ENCODE peak calls at places on chromosomes 3 and 15, in four cellular contexts. One of them, this sample, is unnamed.

GRCh38 chr15:70430029-70430428 is 332.3 kb upstream of the TLE3 start:
- DNase-seq in lower leg skin: no peak
- DNase-seq in GM10248: no peak
- DNase-seq in GM20000: no peak
- DNase-seq in this sample: no peak

GRCh38 chr3:119350114-119350513 is 55.9 kb downstream of the ARHGAP31 start:
- DNase-seq in lower leg skin: no peak
- DNase-seq in GM10248: no peak
- DNase-seq in GM20000: no peak
- DNase-seq in this sample: no peak

GRCh38 chr3:69164296-69164695 is 41.9 kb upstream of the LMOD3 start:
- DNase-seq in lower leg skin: no peak
- DNase-seq in GM10248: no peak
- DNase-seq in GM20000: no peak
- DNase-seq in this sample: no peak

GRCh38 chr15:64361259-64361658 is 5.3 kb upstream of the CSNK1G1 start:
- DNase-seq in lower leg skin: no peak
- DNase-seq in GM10248: no peak
- DNase-seq in GM20000: no peak
- DNase-seq in this sample: no peak

GRCh38 chr15:79078763-79079395 is 11.7 kb downstream of the RASGRF1 start:
- DNase-seq in lower leg skin: no peak
- DNase-seq in GM10248: no peak
- DNase-seq in GM20000: no peak
- DNase-seq in this sample: peak

GRCh38 chr15:95522533-95522932 is 808.0 kb upstream of the NR2F2 start:
- DNase-seq in lower leg skin: no peak
- DNase-seq in GM10248: no peak
- DNase-seq in GM20000: no peak
- DNase-seq in this sample: no peak

GRCh38 chr3:29409409-29409808 is 128.5 kb downstream of the RBMS3 start:
- DNase-seq in lower leg skin: no peak
- DNase-seq in GM10248: no peak
- DNase-seq in GM20000: no peak
- DNase-seq in this sample: no peak

GRCh38 chr3:14261229-14261628 is 82.6 kb downstream of the LSM3 start:
- DNase-seq in lower leg skin: peak
- DNase-seq in GM10248: peak
- DNase-seq in GM20000: peak
- DNase-seq in this sample: peak

GRCh38 chr3:123834631-123835030 is 49.5 kb downstream of the MYLK start:
- DNase-seq in lower leg skin: no peak
- DNase-seq in GM10248: no peak
- DNase-seq in GM20000: no peak
- DNase-seq in this sample: no peak

GRCh38 chr3:73868688-73869315 is 244.1 kb upstream of the PDZRN3 start:
- DNase-seq in lower leg skin: no peak
- DNase-seq in GM10248: no peak
- DNase-seq in GM20000: no peak
- DNase-seq in this sample: no peak

GRCh38 chr3:14452676-14453367 is 50.4 kb downstream of the SLC6A6 start:
- DNase-seq in lower leg skin: peak
- DNase-seq in GM10248: no peak
- DNase-seq in GM20000: no peak
- DNase-seq in this sample: no peak

GRCh38 chr15:95018888-95019545 is 787.7 kb downstream of the MCTP2 start:
- DNase-seq in lower leg skin: no peak
- DNase-seq in GM10248: no peak
- DNase-seq in GM20000: no peak
- DNase-seq in this sample: peak

GRCh38 chr3:12462159-12462962 is 21.9 kb upstream of the TSEN2 start:
- DNase-seq in lower leg skin: no peak
- DNase-seq in GM10248: no peak
- DNase-seq in GM20000: no peak
- DNase-seq in this sample: no peak

GRCh38 chr3:149077638-149078037 is 8.7 kb downstream of the HLTF start:
- DNase-seq in lower leg skin: no peak
- DNase-seq in GM10248: no peak
- DNase-seq in GM20000: no peak
- DNase-seq in this sample: no peak

GRCh38 chr3:113210608-113211369 is 568 bp upstream of the BOC start:
- DNase-seq in lower leg skin: no peak
- DNase-seq in GM10248: no peak
- DNase-seq in GM20000: no peak
- DNase-seq in this sample: no peak

GRCh38 chr3:36372534-36372935 is 7.8 kb upstream of the STAC start:
- DNase-seq in lower leg skin: no peak
- DNase-seq in GM10248: no peak
- DNase-seq in GM20000: no peak
- DNase-seq in this sample: no peak

GRCh38 chr15:36808401-36809160 is 229.2 kb downstream of the CDIN1 start:
- DNase-seq in lower leg skin: no peak
- DNase-seq in GM10248: no peak
- DNase-seq in GM20000: no peak
- DNase-seq in this sample: no peak

GRCh38 chr3:183537295-183537730 is 18.2 kb downstream of the KLHL6 start:
- DNase-seq in lower leg skin: peak
- DNase-seq in GM10248: no peak
- DNase-seq in GM20000: no peak
- DNase-seq in this sample: no peak

DNA sequence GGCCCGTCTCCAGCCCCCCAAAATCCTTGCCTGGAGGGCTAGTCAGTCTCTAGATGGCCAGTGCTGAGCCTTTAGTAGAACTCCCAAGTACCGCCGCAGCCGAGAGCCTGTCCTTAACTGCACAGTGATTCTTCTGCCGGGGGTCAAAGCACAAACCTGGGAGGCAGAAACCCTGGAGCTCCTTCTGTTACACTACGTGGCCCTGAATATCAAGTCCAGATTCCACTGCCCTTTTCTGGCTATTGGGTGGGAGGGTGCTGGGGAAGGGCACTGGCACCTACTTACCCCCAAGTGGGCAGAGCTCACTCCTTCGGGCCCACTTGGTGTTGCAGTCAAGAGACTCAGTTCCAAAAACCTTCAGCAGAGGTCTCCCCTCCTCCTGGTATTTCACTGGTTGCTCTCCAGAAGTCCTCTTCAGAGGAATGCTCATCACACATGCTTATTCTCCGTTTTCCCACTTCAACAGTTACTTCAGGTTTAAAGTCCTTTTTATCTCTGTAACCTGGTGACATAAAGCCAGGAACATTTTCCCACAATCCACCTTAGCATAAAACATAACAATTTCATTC is 10.8 kb downstream of the PDHB start:
- DNase-seq in lower leg skin: no peak
- DNase-seq in GM10248: no peak
- DNase-seq in GM20000: no peak
- DNase-seq in this sample: no peak
- TF ChIP-seq CTCF in lower leg skin: no peak
- TF ChIP-seq CTCF in GM10248: no peak
- TF ChIP-seq CTCF in GM20000: no peak
- TF ChIP-seq CTCF in this sample: no peak

GRCh38 chr3:65342084-65342683 is 654.4 kb upstream of the ADAMTS9 start:
- DNase-seq in lower leg skin: no peak
- DNase-seq in GM10248: peak
- DNase-seq in GM20000: peak
- DNase-seq in this sample: no peak
- TF ChIP-seq CTCF in lower leg skin: no peak
- TF ChIP-seq CTCF in GM10248: peak
- TF ChIP-seq CTCF in GM20000: peak
- TF ChIP-seq CTCF in this sample: peak

GRCh38 chr3:193590088-193590856 is 2.7 kb upstream of the OPA1 start:
- DNase-seq in lower leg skin: no peak
- DNase-seq in GM10248: no peak
- DNase-seq in GM20000: no peak
- DNase-seq in this sample: no peak

GRCh38 chr3:193594946-193595689 is 2.1 kb downstream of the OPA1 start:
- DNase-seq in lower leg skin: no peak
- DNase-seq in GM10248: no peak
- DNase-seq in GM20000: no peak
- DNase-seq in this sample: no peak

GRCh38 chr3:193593666-193594025 is 638 bp downstream of the OPA1 start:
- DNase-seq in lower leg skin: no peak
- DNase-seq in GM10248: peak
- DNase-seq in GM20000: peak
- DNase-seq in this sample: peak

GRCh38 chr3:193595939-193596487 is 3.0 kb downstream of the OPA1 start:
- DNase-seq in lower leg skin: no peak
- DNase-seq in GM10248: no peak
- DNase-seq in GM20000: no peak
- DNase-seq in this sample: no peak

DNA sequence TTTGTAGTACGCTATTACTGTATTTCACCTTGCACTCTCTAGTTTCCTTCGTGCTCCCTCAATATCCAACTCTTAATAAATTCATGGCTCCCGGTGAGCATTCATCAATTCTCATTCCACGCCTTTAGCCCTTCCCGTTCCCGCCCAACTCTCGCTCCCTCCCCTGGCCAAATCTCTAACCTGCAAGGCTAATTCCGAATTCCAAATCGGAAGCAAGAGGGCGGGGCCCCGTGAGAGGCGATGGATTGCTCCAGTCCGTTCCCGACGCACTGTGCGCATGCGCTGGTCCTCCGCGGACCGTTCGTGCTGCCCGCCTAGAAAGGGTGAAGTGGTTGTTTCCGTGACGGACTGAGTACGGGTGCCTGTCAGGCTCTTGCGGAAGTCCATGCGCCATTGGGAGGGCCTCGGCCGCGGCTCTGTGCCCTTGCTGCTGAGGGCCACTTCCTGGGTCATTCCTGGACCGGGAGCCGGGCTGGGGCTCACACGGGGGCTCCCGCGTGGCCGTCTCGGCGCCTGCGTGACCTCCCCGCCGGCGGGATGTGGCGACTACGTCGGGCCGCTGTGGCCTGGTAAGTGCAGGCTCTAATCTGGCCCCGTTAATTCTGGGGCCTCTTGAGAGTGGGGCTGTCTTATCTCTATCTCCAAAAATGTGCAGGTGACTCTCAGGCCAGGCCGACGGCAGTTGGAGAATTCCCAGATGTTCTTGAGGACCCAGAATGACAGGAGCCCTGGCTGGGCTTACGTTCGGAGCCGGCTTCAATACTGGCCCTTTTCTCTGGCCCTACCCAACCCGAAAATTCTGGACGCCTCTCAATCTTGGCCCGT is at the start of gene OPA1:
- DNase-seq in lower leg skin: peak
- DNase-seq in GM10248: peak
- DNase-seq in GM20000: peak
- DNase-seq in this sample: peak
- TF ChIP-seq CTCF in lower leg skin: no peak
- TF ChIP-seq CTCF in GM10248: no peak
- TF ChIP-seq CTCF in GM20000: no peak
- TF ChIP-seq CTCF in this sample: no peak

GRCh38 chr3:81336470-81336869 is 425.0 kb downstream of the GBE1 start:
- DNase-seq in lower leg skin: no peak
- DNase-seq in GM10248: no peak
- DNase-seq in GM20000: no peak
- DNase-seq in this sample: no peak

DNA sequence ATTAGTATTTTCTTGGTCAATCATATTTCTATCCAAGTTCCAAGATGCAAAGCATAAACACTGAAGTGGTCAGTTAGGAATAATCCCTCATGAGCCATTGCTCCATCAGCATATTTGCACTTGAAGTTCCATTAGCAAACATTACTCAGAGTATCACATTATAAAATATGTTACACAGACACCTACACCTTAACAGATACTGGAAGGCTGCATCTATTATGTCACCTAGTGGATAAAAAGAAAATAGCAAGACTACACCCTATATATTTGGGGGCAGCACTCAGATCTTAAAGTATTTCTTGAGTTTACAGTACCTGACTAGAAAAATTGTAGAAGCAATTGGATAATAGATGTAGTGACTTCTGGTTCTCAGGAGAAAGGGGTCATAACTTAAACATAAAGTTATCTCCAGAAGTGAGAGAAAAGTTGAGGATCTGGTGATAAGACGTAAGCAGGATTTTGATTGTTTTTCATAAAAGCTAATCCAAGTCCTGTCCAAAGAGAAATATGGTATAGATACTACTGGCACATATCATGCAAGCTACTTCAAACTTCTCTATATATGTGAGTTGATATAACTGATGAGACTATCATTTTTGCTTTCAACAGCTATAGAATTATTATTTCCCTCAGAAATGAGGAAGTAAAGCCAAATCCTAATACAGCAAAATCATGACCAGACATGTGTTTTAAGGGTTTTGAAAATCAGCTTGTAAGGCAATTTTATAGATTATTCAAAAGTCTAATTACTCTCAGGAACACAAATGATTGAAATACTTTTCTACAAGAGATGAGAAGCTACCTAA is 422.2 kb downstream of the GBE1 start:
- DNase-seq in lower leg skin: no peak
- DNase-seq in GM10248: peak
- DNase-seq in GM20000: peak
- DNase-seq in this sample: peak
- TF ChIP-seq CTCF in lower leg skin: no peak
- TF ChIP-seq CTCF in GM10248: no peak
- TF ChIP-seq CTCF in GM20000: peak
- TF ChIP-seq CTCF in this sample: peak

DNA sequence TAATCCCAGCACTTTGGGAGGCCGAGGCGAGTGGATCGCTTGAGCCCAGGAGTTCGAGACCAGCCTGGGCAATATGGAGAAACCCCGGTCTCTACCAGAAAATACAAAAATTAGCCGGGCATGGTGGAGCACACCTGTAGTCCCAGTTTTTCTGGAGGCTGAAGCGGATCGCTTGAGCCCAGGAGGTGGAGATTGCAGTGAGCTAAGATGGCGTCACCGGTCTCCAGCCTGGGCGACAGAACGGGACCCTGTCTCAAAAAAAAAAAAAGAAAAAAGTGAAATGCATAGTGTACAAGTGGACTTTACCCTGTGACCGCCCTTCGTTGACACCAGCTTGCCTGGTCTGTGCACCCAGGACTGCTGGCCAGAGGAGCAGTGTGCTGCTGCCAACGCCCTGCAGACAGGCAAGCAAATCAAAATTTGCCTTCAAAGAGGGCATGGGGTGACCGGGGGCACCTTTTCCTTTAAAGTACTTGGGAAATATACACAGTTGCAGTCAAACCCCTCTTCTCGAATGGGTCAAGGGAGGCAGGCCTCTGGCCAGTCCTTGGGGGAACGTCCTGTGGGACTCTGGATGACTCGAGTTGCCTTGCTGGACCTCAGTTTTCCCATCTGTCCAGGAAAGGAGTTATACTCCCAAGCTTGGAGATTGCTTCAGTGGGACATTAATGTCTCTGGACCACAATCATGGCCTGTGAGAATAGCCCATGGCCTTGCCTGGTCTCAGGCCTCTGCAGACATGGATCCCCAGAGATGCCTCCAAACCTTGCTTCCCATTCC is 1.0 kb downstream of the XYLB start:
- DNase-seq in lower leg skin: no peak
- DNase-seq in GM10248: no peak
- DNase-seq in GM20000: no peak
- DNase-seq in this sample: no peak
- TF ChIP-seq CTCF in lower leg skin: no peak
- TF ChIP-seq CTCF in GM10248: no peak
- TF ChIP-seq CTCF in GM20000: no peak
- TF ChIP-seq CTCF in this sample: no peak

GRCh38 chr3:50298836-50299637 is at the start of the genes HYAL3 and NAA80:
- DNase-seq in lower leg skin: peak
- DNase-seq in GM10248: peak
- DNase-seq in GM20000: peak
- DNase-seq in this sample: peak
- TF ChIP-seq CTCF in lower leg skin: peak
- TF ChIP-seq CTCF in GM10248: peak
- TF ChIP-seq CTCF in GM20000: no peak
- TF ChIP-seq CTCF in this sample: peak